ENCODE peak calls at places on chromosomes 2 and 18, in seven cellular contexts. Q is RPMI8226, A is kidney, B is NCI-H1092, K is hippocampal formation, U is NCI-H1105, G is progenitor cell of endocrine pancreas. S is an unnamed sample.
A peak's percentile ranks its signal among the peaks of the same experiment; 100 is the strongest.

GRCh38 chr2:185066128-185066527 is 467.8 kb downstream of the ZNF804A start:
- DNase-seq in A (no peak), U (no peak), G (no peak), K (no peak), Q (no peak), B (no peak), S (no peak)

GRCh38 chr2:226802573-226802972 is 3.0 kb upstream of the IRS1 start:
- DNase-seq in Q (peak; percentile 60), A (no peak), U (peak; percentile 35), K (peak; percentile 79), B (peak; percentile 19), G (no peak), S (no peak)

GRCh38 chr2:164754157-164755093 is 87.2 kb downstream of the COBLL1 start:
- DNase-seq in U (no peak), A (no peak), G (no peak), Q (peak; percentile 58), K (no peak), B (no peak), S (no peak)

GRCh38 chr2:157056200-157056676 is 201.3 kb upstream of the GALNT5 start:
- DNase-seq in A (no peak), Q (no peak), K (no peak), B (no peak), G (no peak), U (no peak), S (no peak)

GRCh38 chr18:5057348-5058012 is 139.6 kb downstream of the AKAIN1 start:
- DNase-seq in U (peak; percentile 12), A (no peak), B (peak; percentile 9), K (peak; percentile 60), Q (peak; percentile 69), G (peak; percentile 53), S (peak; percentile 14)

GRCh38 chr18:57437433-57437781 is 2.2 kb downstream of the ONECUT2 start:
- DNase-seq in Q (no peak), G (peak; percentile 16), K (no peak), A (peak; percentile 45), B (peak; percentile 43), U (peak; percentile 35), S (no peak)

GRCh38 chr2:66443183-66443976 is 8.5 kb downstream of the MEIS1 start:
- DNase-seq in K (no peak), U (no peak), B (no peak), G (no peak), A (peak; percentile 66), Q (no peak), S (no peak)

GRCh38 chr2:24359701-24360049 is 661 bp downstream of the ITSN2 start:
- DNase-seq in K (no peak), Q (peak; percentile 48), U (peak; percentile 40), A (peak; percentile 82), G (no peak), B (no peak), S (peak; percentile 81)

GRCh38 chr2:126507425-126507867 is 148.5 kb upstream of the GYPC start:
- DNase-seq in A (no peak), U (no peak), K (no peak), Q (no peak), G (no peak), B (no peak), S (no peak)

GRCh38 chr2:101294861-101295260 is 13.6 kb downstream of the RNF149 start:
- DNase-seq in G (no peak), U (no peak), Q (no peak), K (no peak), B (no peak), A (no peak), S (no peak)

GRCh38 chr2:32910883-32911598 is 35.7 kb upstream of the LTBP1 start:
- DNase-seq in B (no peak), G (no peak), U (no peak), A (no peak), K (no peak), Q (peak; percentile 69), S (no peak)

GRCh38 chr2:66938471-66938967 is 458.6 kb upstream of the ETAA1 start:
- DNase-seq in Q (no peak), G (no peak), B (no peak), U (no peak), A (no peak), K (no peak), S (no peak)

GRCh38 chr2:135175177-135175576 is 123.1 kb downstream of the RAB3GAP1 start:
- DNase-seq in U (peak; percentile 72), Q (no peak), K (no peak), A (no peak), B (no peak), G (no peak), S (no peak)

GRCh38 chr2:124027182-124027581 is 2.1 kb downstream of the CNTNAP5 start:
- DNase-seq in G (no peak), Q (peak; percentile 55), B (peak; percentile 62), K (peak; percentile 77), A (no peak), U (peak; percentile 79), S (no peak)

GRCh38 chr18:79380816-79381806 is 14.6 kb upstream of the NFATC1 start:
- DNase-seq in A (peak; percentile 88), G (peak; percentile 80), B (peak; percentile 35), U (peak; percentile 23), Q (peak; percentile 69), K (no peak), S (no peak)

GRCh38 chr2:226835420-226835795 is 446 bp upstream of the RHBDD1 start:
- DNase-seq in Q (peak; percentile 29), A (no peak), K (no peak), G (peak; percentile 12), U (no peak), B (peak; percentile 25), S (peak; percentile 5)

GRCh38 chr18:59311631-59312030 is 6.8 kb downstream of the CPLX4 start:
- DNase-seq in U (no peak), K (no peak), A (no peak), G (no peak), B (no peak), Q (no peak), S (no peak)

GRCh38 chr2:196278491-196278911 is 107.1 kb upstream of the STK17B start:
- DNase-seq in U (no peak), Q (no peak), B (no peak), K (no peak), G (no peak), A (no peak), S (no peak)

GRCh38 chr18:74506405-74507119 is 10.4 kb downstream of the CNDP2 start:
- DNase-seq in B (no peak), A (peak; percentile 46), G (no peak), K (no peak), Q (no peak), U (no peak), S (no peak)

GRCh38 chr2:46836295-46837111 is 79.1 kb downstream of the MCFD2 start:
- DNase-seq in U (no peak), B (no peak), G (no peak), K (no peak), Q (peak; percentile 70), A (no peak), S (no peak)

GRCh38 chr18:32049393-32050161 is 31.0 kb downstream of the RNF125 start:
- DNase-seq in Q (no peak), A (no peak), G (no peak), B (no peak), K (no peak), U (no peak), S (peak; percentile 8)

GRCh38 chr2:206558492-206558891 is 83.8 kb upstream of the FAM237A start:
- DNase-seq in B (no peak), G (no peak), U (no peak), Q (no peak), A (no peak), K (no peak), S (no peak)

S was measured in gastrocnemius medialis.